ENCODE peak calls at places on chromosome X, in six cellular contexts. One of them, this sample, is unnamed.

GRCh38 chrX:84188320-84188834 is 378 bp upstream of the RPS6KA6 start:
- DNase-seq in mesendoderm: peak; percentile 76
- DNase-seq in colonic mucosa: peak; percentile 53
- DNase-seq in trophoblast cell: peak; percentile 23
- DNase-seq in tibial nerve: no peak
- DNase-seq in keratinocyte: no peak
- DNase-seq in this sample: no peak

GRCh38 chrX:110743679-110744340 is 51.8 kb downstream of the CHRDL1 start:
- DNase-seq in colonic mucosa: no peak
- DNase-seq in mesendoderm: no peak
- DNase-seq in keratinocyte: no peak
- DNase-seq in tibial nerve: no peak
- DNase-seq in trophoblast cell: no peak
- DNase-seq in this sample: no peak

GRCh38 chrX:150363561-150364346 is 637 bp downstream of the MAMLD1 start:
- DNase-seq in tibial nerve: peak; percentile 13
- DNase-seq in trophoblast cell: no peak
- DNase-seq in keratinocyte: no peak
- DNase-seq in colonic mucosa: no peak
- DNase-seq in mesendoderm: peak; percentile 34
- DNase-seq in this sample: no peak

GRCh38 chrX:6159468-6159867 is 69.2 kb downstream of the NLGN4X start:
- DNase-seq in mesendoderm: no peak
- DNase-seq in tibial nerve: no peak
- DNase-seq in colonic mucosa: no peak
- DNase-seq in keratinocyte: no peak
- DNase-seq in trophoblast cell: no peak
- DNase-seq in this sample: no peak

GRCh38 chrX:130594453-130594916 is 192.7 kb downstream of the RBMX2 start:
- DNase-seq in colonic mucosa: peak; percentile 22
- DNase-seq in keratinocyte: no peak
- DNase-seq in trophoblast cell: no peak
- DNase-seq in mesendoderm: no peak
- DNase-seq in tibial nerve: no peak
- DNase-seq in this sample: no peak

GRCh38 chrX:56281789-56282188 is 49.6 kb downstream of the KLF8 start:
- DNase-seq in mesendoderm: peak; percentile 5
- DNase-seq in trophoblast cell: no peak
- DNase-seq in tibial nerve: no peak
- DNase-seq in colonic mucosa: no peak
- DNase-seq in keratinocyte: no peak
- DNase-seq in this sample: no peak

GRCh38 chrX:119502727-119503483 is 34.7 kb downstream of the SLC25A5 start:
- DNase-seq in keratinocyte: no peak
- DNase-seq in tibial nerve: no peak
- DNase-seq in trophoblast cell: no peak
- DNase-seq in mesendoderm: no peak
- DNase-seq in colonic mucosa: peak; percentile 83
- DNase-seq in this sample: no peak

GRCh38 chrX:133926809-133927208 is 58.6 kb downstream of the GPC3 start:
- DNase-seq in keratinocyte: no peak
- DNase-seq in tibial nerve: no peak
- DNase-seq in mesendoderm: peak; percentile 35
- DNase-seq in trophoblast cell: no peak
- DNase-seq in colonic mucosa: no peak
- DNase-seq in this sample: no peak

GRCh38 chrX:38999099-38999498 is 197.8 kb downstream of the MID1IP1 start:
- DNase-seq in colonic mucosa: no peak
- DNase-seq in keratinocyte: no peak
- DNase-seq in tibial nerve: no peak
- DNase-seq in mesendoderm: no peak
- DNase-seq in trophoblast cell: no peak
- DNase-seq in this sample: no peak

GRCh38 chrX:150934453-150934852 is 36.0 kb upstream of the CD99L2 start:
- DNase-seq in colonic mucosa: no peak
- DNase-seq in tibial nerve: no peak
- DNase-seq in keratinocyte: no peak
- DNase-seq in mesendoderm: peak; percentile 91
- DNase-seq in trophoblast cell: no peak
- DNase-seq in this sample: no peak

GRCh38 chrX:114268643-114269042 is 315.2 kb upstream of the HTR2C start:
- DNase-seq in tibial nerve: no peak
- DNase-seq in mesendoderm: no peak
- DNase-seq in colonic mucosa: no peak
- DNase-seq in trophoblast cell: no peak
- DNase-seq in keratinocyte: no peak
- DNase-seq in this sample: no peak

GRCh38 chrX:150365953-150366911 is 3.1 kb downstream of the MAMLD1 start:
- DNase-seq in keratinocyte: no peak
- DNase-seq in mesendoderm: peak; percentile 55
- DNase-seq in colonic mucosa: peak; percentile 50
- DNase-seq in trophoblast cell: no peak
- DNase-seq in tibial nerve: peak; percentile 56
- DNase-seq in this sample: peak; percentile 84

GRCh38 chrX:107442914-107443527 is 6.4 kb upstream of the FRMPD3 start:
- DNase-seq in keratinocyte: no peak
- DNase-seq in trophoblast cell: no peak
- DNase-seq in tibial nerve: no peak
- DNase-seq in mesendoderm: no peak
- DNase-seq in colonic mucosa: peak; percentile 47
- DNase-seq in this sample: no peak

GRCh38 chrX:120021927-120022326 is 55.6 kb downstream of the RHOXF2B start:
- DNase-seq in tibial nerve: no peak
- DNase-seq in colonic mucosa: no peak
- DNase-seq in keratinocyte: no peak
- DNase-seq in trophoblast cell: no peak
- DNase-seq in mesendoderm: no peak
- DNase-seq in this sample: no peak

GRCh38 chrX:123184858-123185251 is 777 bp downstream of the GRIA3 start:
- DNase-seq in mesendoderm: peak; percentile 18
- DNase-seq in keratinocyte: no peak
- DNase-seq in colonic mucosa: peak; percentile 16
- DNase-seq in tibial nerve: no peak
- DNase-seq in trophoblast cell: no peak
- DNase-seq in this sample: no peak

GRCh38 chrX:72270316-72270866 is 6.7 kb downstream of the RPS4X start:
- DNase-seq in mesendoderm: no peak
- DNase-seq in tibial nerve: no peak
- DNase-seq in keratinocyte: no peak
- DNase-seq in trophoblast cell: no peak
- DNase-seq in colonic mucosa: no peak
- DNase-seq in this sample: no peak

GRCh38 chrX:140050906-140051305 is 85.6 kb upstream of the CXorf66 start:
- DNase-seq in keratinocyte: no peak
- DNase-seq in colonic mucosa: no peak
- DNase-seq in tibial nerve: no peak
- DNase-seq in trophoblast cell: no peak
- DNase-seq in mesendoderm: peak; percentile 10
- DNase-seq in this sample: no peak

GRCh38 chrX:4043951-4044350 is 330.5 kb upstream of the PRKX start:
- DNase-seq in tibial nerve: no peak
- DNase-seq in mesendoderm: no peak
- DNase-seq in colonic mucosa: peak; percentile 18
- DNase-seq in trophoblast cell: no peak
- DNase-seq in keratinocyte: no peak
- DNase-seq in this sample: no peak

GRCh38 chrX:68746988-68747387 is 81.8 kb upstream of the EFNB1 start:
- DNase-seq in keratinocyte: no peak
- DNase-seq in mesendoderm: peak; percentile 1
- DNase-seq in trophoblast cell: no peak
- DNase-seq in colonic mucosa: no peak
- DNase-seq in tibial nerve: no peak
- DNase-seq in this sample: no peak

GRCh38 chrX:38055170-38055847 is 49.0 kb downstream of the SYTL5 start:
- DNase-seq in keratinocyte: no peak
- DNase-seq in mesendoderm: no peak
- DNase-seq in tibial nerve: no peak
- DNase-seq in colonic mucosa: no peak
- DNase-seq in trophoblast cell: no peak
- DNase-seq in this sample: no peak

GRCh38 chrX:123189318-123189717 is 5.2 kb downstream of the GRIA3 start:
- DNase-seq in tibial nerve: no peak
- DNase-seq in keratinocyte: no peak
- DNase-seq in trophoblast cell: no peak
- DNase-seq in mesendoderm: no peak
- DNase-seq in colonic mucosa: no peak
- DNase-seq in this sample: no peak

GRCh38 chrX:36431819-36432218 is 512.3 kb downstream of the CFAP47 start:
- DNase-seq in colonic mucosa: no peak
- DNase-seq in mesendoderm: peak; percentile 36
- DNase-seq in tibial nerve: no peak
- DNase-seq in trophoblast cell: peak; percentile 46
- DNase-seq in keratinocyte: no peak
- DNase-seq in this sample: no peak

GRCh38 chrX:71169586-71169985 is 24.9 kb downstream of the NLGN3 start:
- DNase-seq in mesendoderm: no peak
- DNase-seq in colonic mucosa: no peak
- DNase-seq in trophoblast cell: no peak
- DNase-seq in keratinocyte: no peak
- DNase-seq in tibial nerve: no peak
- DNase-seq in this sample: no peak

GRCh38 chrX:103101280-103102042 is 8.5 kb upstream of the NXF3 start:
- DNase-seq in trophoblast cell: no peak
- DNase-seq in mesendoderm: peak; percentile 83
- DNase-seq in colonic mucosa: no peak
- DNase-seq in keratinocyte: no peak
- DNase-seq in tibial nerve: no peak
- DNase-seq in this sample: no peak

GRCh38 chrX:95733426-95733825 is 951.2 kb upstream of the DIAPH2 start:
- DNase-seq in mesendoderm: no peak
- DNase-seq in tibial nerve: no peak
- DNase-seq in keratinocyte: no peak
- DNase-seq in colonic mucosa: no peak
- DNase-seq in trophoblast cell: no peak
- DNase-seq in this sample: no peak

GRCh38 chrX:103666202-103667107 is 20.0 kb downstream of the MORF4L2 start:
- DNase-seq in tibial nerve: no peak
- DNase-seq in keratinocyte: no peak
- DNase-seq in trophoblast cell: no peak
- DNase-seq in mesendoderm: no peak
- DNase-seq in colonic mucosa: no peak
- DNase-seq in this sample: no peak

GRCh38 chrX:38561951-38562719 is 793 bp downstream of the TSPAN7 start:
- DNase-seq in mesendoderm: peak; percentile 39
- DNase-seq in tibial nerve: no peak
- DNase-seq in colonic mucosa: peak; percentile 34
- DNase-seq in keratinocyte: no peak
- DNase-seq in trophoblast cell: no peak
- DNase-seq in this sample: no peak

GRCh38 chrX:151981129-151981528 is 6.7 kb upstream of the GABRE start:
- DNase-seq in keratinocyte: peak; percentile 33
- DNase-seq in trophoblast cell: no peak
- DNase-seq in tibial nerve: no peak
- DNase-seq in colonic mucosa: no peak
- DNase-seq in mesendoderm: no peak
- DNase-seq in this sample: no peak
- H3K4me1 ChIP-seq in keratinocyte: peaks cover 60% of the 10 kb centered on the region
- H3K4me1 ChIP-seq in trophoblast cell: peaks cover 3% of the 10 kb centered on the region
- H3K4me1 ChIP-seq in tibial nerve: no peaks in the 10 kb centered on the region
- H3K4me1 ChIP-seq in colonic mucosa: no peaks in the 10 kb centered on the region
- H3K4me1 ChIP-seq in mesendoderm: no peaks in the 10 kb centered on the region
- H3K4me1 ChIP-seq in this sample: no peaks in the 10 kb centered on the region

DNA sequence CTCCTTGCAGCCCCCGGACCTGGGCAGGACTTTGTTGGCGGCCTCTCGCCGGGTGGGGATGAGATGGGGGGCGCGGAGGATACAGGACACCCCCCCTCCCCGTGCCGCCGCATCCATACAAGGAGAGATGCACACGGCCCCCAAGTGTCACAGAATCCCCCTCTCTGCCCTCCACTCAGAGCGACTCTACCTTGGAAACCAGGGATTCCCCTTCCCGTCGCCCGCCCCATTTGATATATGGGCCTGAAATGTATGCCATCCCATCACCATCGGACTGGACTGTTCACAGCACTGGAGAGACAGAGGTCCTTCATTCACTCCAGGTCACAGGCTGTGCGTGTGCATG is 426 bp downstream of the PORCN start:
- DNase-seq in tibial nerve: no peak
- DNase-seq in mesendoderm: no peak
- DNase-seq in keratinocyte: no peak
- DNase-seq in trophoblast cell: no peak
- DNase-seq in colonic mucosa: no peak
- DNase-seq in this sample: no peak
- H3K27ac ChIP-seq in tibial nerve: peak overlapping the region; percentile 74
- H3K27ac ChIP-seq in mesendoderm: no peak overlapping the region
- H3K27ac ChIP-seq in keratinocyte: peak overlapping the region; percentile 66
- H3K27ac ChIP-seq in trophoblast cell: no peak overlapping the region
- H3K27ac ChIP-seq in colonic mucosa: no peak overlapping the region
- H3K27ac ChIP-seq in this sample: peak overlapping the region; percentile 72

GRCh38 chrX:46324166-46324565 is 221.1 kb downstream of the ZNF674 start:
- DNase-seq in tibial nerve: no peak
- DNase-seq in keratinocyte: no peak
- DNase-seq in trophoblast cell: no peak
- DNase-seq in colonic mucosa: no peak
- DNase-seq in mesendoderm: no peak
- DNase-seq in this sample: no peak

GRCh38 chrX:46319750-46320149 is 225.5 kb downstream of the ZNF674 start:
- DNase-seq in colonic mucosa: no peak
- DNase-seq in trophoblast cell: no peak
- DNase-seq in tibial nerve: no peak
- DNase-seq in mesendoderm: no peak
- DNase-seq in keratinocyte: no peak
- DNase-seq in this sample: no peak

GRCh38 chrX:46317158-46317557 is 228.1 kb downstream of the ZNF674 start:
- DNase-seq in mesendoderm: peak; percentile 13
- DNase-seq in keratinocyte: no peak
- DNase-seq in colonic mucosa: no peak
- DNase-seq in tibial nerve: no peak
- DNase-seq in trophoblast cell: no peak
- DNase-seq in this sample: no peak

GRCh38 chrX:46318551-46318950 is 226.7 kb downstream of the ZNF674 start:
- DNase-seq in colonic mucosa: no peak
- DNase-seq in tibial nerve: no peak
- DNase-seq in trophoblast cell: no peak
- DNase-seq in keratinocyte: no peak
- DNase-seq in mesendoderm: no peak
- DNase-seq in this sample: no peak
- H3K4me1 ChIP-seq in colonic mucosa: no peaks in the 10 kb centered on the region
- H3K4me1 ChIP-seq in tibial nerve: no peaks in the 10 kb centered on the region
- H3K4me1 ChIP-seq in trophoblast cell: no peaks in the 10 kb centered on the region
- H3K4me1 ChIP-seq in keratinocyte: peaks cover 23% of the 10 kb centered on the region
- H3K4me1 ChIP-seq in mesendoderm: no peaks in the 10 kb centered on the region
- H3K4me1 ChIP-seq in this sample: no peaks in the 10 kb centered on the region

GRCh38 chrX:12999422-12999821 is 24.5 kb downstream of the TMSB4X start:
- DNase-seq in tibial nerve: no peak
- DNase-seq in keratinocyte: no peak
- DNase-seq in trophoblast cell: no peak
- DNase-seq in colonic mucosa: no peak
- DNase-seq in mesendoderm: no peak
- DNase-seq in this sample: no peak

GRCh38 chrX:13000311-13000811 is 25.5 kb downstream of the TMSB4X start:
- DNase-seq in keratinocyte: no peak
- DNase-seq in tibial nerve: no peak
- DNase-seq in colonic mucosa: no peak
- DNase-seq in trophoblast cell: no peak
- DNase-seq in mesendoderm: no peak
- DNase-seq in this sample: no peak

GRCh38 chrX:13001097-13001496 is 26.2 kb downstream of the TMSB4X start:
- DNase-seq in mesendoderm: no peak
- DNase-seq in colonic mucosa: no peak
- DNase-seq in trophoblast cell: no peak
- DNase-seq in tibial nerve: no peak
- DNase-seq in keratinocyte: no peak
- DNase-seq in this sample: no peak

GRCh38 chrX:12996934-12997435 is 22.1 kb downstream of the TMSB4X start:
- DNase-seq in colonic mucosa: no peak
- DNase-seq in tibial nerve: no peak
- DNase-seq in trophoblast cell: no peak
- DNase-seq in mesendoderm: no peak
- DNase-seq in keratinocyte: no peak
- DNase-seq in this sample: no peak

GRCh38 chrX:12997898-12998687 is 23.2 kb downstream of the TMSB4X start:
- DNase-seq in mesendoderm: no peak
- DNase-seq in colonic mucosa: no peak
- DNase-seq in keratinocyte: no peak
- DNase-seq in trophoblast cell: no peak
- DNase-seq in tibial nerve: no peak
- DNase-seq in this sample: no peak
- H3K27ac ChIP-seq in mesendoderm: no peak overlapping the region
- H3K27ac ChIP-seq in colonic mucosa: peak overlapping the region; percentile 49
- H3K27ac ChIP-seq in keratinocyte: no peak overlapping the region
- H3K27ac ChIP-seq in trophoblast cell: no peak overlapping the region
- H3K27ac ChIP-seq in tibial nerve: peak overlapping the region; percentile 65
- H3K27ac ChIP-seq in this sample: peak overlapping the region; percentile 44

This sample was measured in ascending aorta.